ENCODE peak calls at places on chromosomes 16 and 17, in five cellular contexts. F is CD4-positive, alpha-beta T cell; U is CD8-positive, alpha-beta T cell; D is endothelial cell; I is bronchial epithelial cell. X is an unnamed sample.

GRCh38 chr16:9911231-9911630 is 271.0 kb downstream of the GRIN2A start:
- DNase-seq in I (no peak), U (no peak), F (no peak), D (no peak), X (no peak)

GRCh38 chr17:58278661-58279015 is 2.1 kb downstream of the MPO start:
- DNase-seq in D (no peak), U (no peak), I (no peak), F (no peak), X (no peak)

GRCh38 chr17:40111221-40112128 is 10.3 kb upstream of the MSL1 start:
- DNase-seq in D (peak), F (peak), I (peak), U (peak), X (peak)

GRCh38 chr17:79845601-79845949 is 6.3 kb upstream of the CBX4 start:
- DNase-seq in I (no peak), U (no peak), F (no peak), D (no peak), X (no peak)

GRCh38 chr16:10668322-10669045 is 26.2 kb downstream of the TEKT5 start:
- DNase-seq in D (peak), F (no peak), U (no peak), I (no peak), X (peak)

GRCh38 chr16:10188236-10188635 is 6.0 kb upstream of the GRIN2A start:
- DNase-seq in D (no peak), U (no peak), F (no peak), I (peak), X (no peak)

GRCh38 chr16:11689031-11689840 is 21.0 kb downstream of the SNN start:
- DNase-seq in F (no peak), D (no peak), U (no peak), I (no peak), X (no peak)

GRCh38 chr17:55454906-55455474 is 33.4 kb upstream of the MMD start:
- DNase-seq in I (peak), F (no peak), U (no peak), D (no peak), X (no peak)

GRCh38 chr16:31695667-31696066 is 168.0 kb downstream of the AHSP start:
- DNase-seq in F (peak), D (no peak), I (no peak), U (peak), X (no peak)

GRCh38 chr17:38469875-38470274 is 41.6 kb downstream of the ARHGAP23 start:
- DNase-seq in U (no peak), D (no peak), I (no peak), F (no peak), X (no peak)

GRCh38 chr17:62674841-62675240 is 47.4 kb downstream of the MRC2 start:
- DNase-seq in I (no peak), U (no peak), D (no peak), F (no peak), X (no peak)

GRCh38 chr17:78993241-78993956 is 13.7 kb upstream of the LGALS3BP start:
- DNase-seq in F (no peak), I (peak), D (peak), U (peak), X (peak)

GRCh38 chr16:75379911-75380847 is 53.1 kb downstream of the CFDP1 start:
- DNase-seq in U (peak), D (no peak), F (peak), I (no peak), X (no peak)

GRCh38 chr17:8707232-8707590 is 37.4 kb downstream of the CCDC42 start:
- DNase-seq in F (no peak), D (no peak), U (no peak), I (no peak), X (no peak)

GRCh38 chr16:85648070-85648714 is 35.1 kb downstream of the GSE1 start:
- DNase-seq in I (no peak), F (no peak), U (no peak), D (no peak), X (no peak)

DNA sequence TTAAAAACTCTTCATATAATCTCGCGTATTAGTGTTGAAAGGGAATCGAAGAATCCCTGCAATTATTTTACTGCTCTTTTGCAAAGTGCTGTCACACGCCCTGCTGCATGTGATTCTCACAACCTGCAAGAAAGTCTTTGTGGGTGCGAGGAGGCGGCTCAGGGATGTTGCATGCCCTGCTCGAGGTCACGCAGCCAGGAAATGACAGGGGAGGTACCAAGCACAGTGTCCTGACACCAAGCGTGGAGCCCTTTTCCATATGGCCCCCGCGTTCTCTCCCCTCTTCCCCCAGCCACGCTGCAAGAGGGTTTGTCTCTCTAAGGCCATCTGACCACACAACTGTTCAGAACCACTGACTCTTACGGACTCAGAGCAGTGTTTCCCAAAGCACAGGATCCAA is 37.6 kb downstream of the OR3A1 start:
- DNase-seq in F (no peak), I (no peak), D (no peak), U (no peak), X (no peak)
- TF ChIP-seq CTCF in F (no peak), I (no peak), D (no peak), U (no peak), X (no peak)

DNA sequence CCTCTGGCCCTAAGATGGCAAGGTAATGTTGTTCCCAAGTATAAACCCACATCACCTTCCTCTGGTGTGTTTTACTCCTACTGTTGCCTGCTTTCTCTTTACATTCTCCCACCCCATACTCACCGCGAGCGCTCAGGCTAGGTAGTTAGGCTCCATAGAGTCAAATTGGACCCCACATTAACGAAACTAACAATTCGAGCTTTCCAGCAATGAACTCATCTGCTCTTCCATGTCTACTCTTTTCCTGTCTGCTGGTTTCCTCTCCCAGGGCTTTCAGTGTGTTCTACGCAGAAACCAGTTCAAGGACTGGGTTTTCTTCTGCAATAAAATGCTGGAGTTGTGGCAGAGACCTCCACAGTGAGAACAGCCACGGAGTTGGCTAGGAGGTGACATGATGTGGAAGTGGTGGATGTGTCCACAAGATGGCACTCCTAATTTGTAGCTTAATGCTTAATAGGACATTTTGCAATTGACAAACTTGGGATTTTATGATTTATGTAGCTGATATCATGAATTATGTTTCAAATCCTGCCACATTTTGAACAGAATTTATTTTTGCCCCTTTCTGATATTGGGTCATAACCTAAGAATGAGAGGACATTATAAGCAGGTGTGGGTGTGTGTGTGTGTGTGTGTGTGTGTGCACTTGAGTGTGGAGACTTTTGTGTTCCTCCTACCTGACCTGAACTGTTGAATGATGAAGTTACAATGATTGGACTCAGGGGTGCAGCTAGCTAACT is 2.2 kb upstream of the UQCRC2 start:
- DNase-seq in U (no peak), F (no peak), I (peak), D (no peak), X (no peak)
- TF ChIP-seq CTCF in U (peak), F (peak), I (peak), D (no peak), X (peak)

GRCh38 chr16:56824335-56824734 is 40.7 kb upstream of the SLC12A3 start:
- DNase-seq in D (no peak), F (no peak), U (no peak), I (no peak), X (peak)
- TF ChIP-seq CTCF in D (no peak), F (no peak), U (no peak), I (no peak), X (peak)

GRCh38 chr16:575354-576196 is 5.8 kb downstream of the PIGQ start:
- DNase-seq in I (no peak), F (no peak), D (no peak), U (no peak), X (no peak)

GRCh38 chr16:576197-576822 is 6.5 kb downstream of the PIGQ start:
- DNase-seq in F (no peak), I (no peak), D (no peak), U (no peak), X (no peak)

GRCh38 chr16:578232-578869 is 8.6 kb downstream of the PIGQ start:
- DNase-seq in U (no peak), D (no peak), I (no peak), F (no peak), X (no peak)

GRCh38 chr16:577796-578195 is 8.0 kb downstream of the PIGQ start:
- DNase-seq in I (no peak), D (no peak), F (no peak), U (no peak), X (no peak)

GRCh38 chr16:576823-577201 is 7.0 kb downstream of the PIGQ start:
- DNase-seq in F (no peak), U (no peak), I (no peak), D (no peak), X (no peak)
- TF ChIP-seq CTCF in F (no peak), U (no peak), I (peak), D (no peak), X (no peak)

DNA sequence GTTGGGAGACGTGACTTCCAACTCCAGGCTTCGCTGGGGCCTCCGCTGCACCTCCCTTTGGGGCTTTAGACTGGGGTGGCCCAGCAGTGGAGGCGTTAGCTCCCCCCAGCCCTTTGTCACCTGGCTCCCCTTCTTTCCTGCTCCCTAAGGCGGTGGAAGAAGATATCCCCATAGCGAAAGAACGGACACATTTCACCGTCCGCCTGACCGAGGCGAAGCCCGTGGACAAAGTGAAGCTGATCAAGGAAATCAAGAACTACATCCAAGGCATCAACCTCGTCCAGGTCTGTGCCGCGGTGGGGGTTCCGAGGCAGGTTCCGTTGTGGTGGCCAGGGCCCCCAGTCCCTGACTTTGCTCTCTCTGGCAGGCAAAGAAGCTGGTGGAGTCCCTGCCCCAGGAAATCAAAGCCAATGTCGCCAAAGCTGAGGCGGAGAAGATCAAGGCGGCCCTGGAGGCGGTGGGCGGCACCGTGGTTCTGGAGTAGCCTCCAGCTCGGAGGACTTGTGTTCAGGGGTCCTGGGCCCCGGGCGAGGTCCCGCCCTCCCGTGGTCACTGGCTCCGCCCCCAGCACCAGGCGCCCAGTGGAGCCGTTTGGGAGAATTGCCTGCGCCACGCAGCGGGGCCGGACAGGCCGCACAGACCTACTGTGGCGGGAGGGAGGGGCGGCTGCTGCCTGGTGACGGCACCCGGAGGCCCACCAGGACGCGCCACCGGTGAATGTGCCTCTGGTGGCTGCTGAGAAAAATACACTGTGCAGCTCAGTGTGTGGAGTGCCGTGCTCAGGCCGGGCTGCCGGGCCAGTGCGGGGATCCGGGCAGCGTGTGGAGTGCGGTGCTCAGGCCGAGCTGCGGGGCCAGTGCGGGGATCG is 3.8 kb downstream of the MRPL12 start:
- DNase-seq in F (no peak), I (no peak), U (no peak), D (no peak), X (no peak)
- TF ChIP-seq CTCF in F (no peak), I (no peak), U (no peak), D (no peak), X (no peak)

DNA sequence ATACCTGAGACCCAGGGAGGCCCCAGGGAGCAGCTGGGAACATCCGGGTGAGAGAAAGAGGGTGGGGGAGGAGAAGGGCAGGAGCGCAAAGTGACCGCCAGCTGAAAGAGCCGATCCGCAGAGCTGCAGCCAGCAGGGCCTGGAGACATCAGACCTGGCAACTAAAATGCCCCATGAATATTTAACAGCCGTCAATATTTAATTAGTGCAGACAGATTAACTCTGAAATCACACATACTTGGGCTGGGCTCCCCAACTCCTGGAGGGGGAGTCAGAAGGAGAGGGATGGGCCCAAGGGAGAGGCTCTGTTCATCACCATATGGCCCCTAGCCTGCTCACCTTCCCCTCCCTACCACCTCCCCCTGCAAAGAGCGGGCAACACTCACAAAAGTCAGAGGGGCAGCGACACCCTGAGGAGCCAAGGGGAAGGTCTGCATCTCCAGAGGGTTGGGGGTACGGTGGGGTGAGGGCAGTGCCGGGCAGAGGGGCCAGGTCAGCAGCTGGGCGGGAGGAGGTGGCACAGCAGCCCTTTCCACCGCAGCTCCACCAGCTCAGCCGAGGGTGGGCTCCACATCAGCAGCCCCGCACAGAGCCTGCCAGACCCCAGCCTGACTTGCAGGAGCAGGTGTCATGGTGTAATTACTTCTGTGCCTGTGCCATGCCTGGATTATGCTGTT is 61.9 kb upstream of the CCL1 start:
- DNase-seq in F (no peak), D (no peak), U (no peak), I (no peak), X (no peak)
- TF ChIP-seq CTCF in F (no peak), D (no peak), U (no peak), I (no peak), X (no peak)

GRCh38 chr17:42929497-42929844 is 28.9 kb downstream of the G6PC1 start:
- DNase-seq in F (no peak), I (no peak), D (no peak), U (no peak), X (no peak)
- TF ChIP-seq CTCF in F (no peak), I (no peak), D (no peak), U (no peak), X (no peak)

GRCh38 chr16:28563218-28563617 is 9.5 kb downstream of the SGF29 start:
- DNase-seq in F (no peak), U (no peak), I (no peak), D (no peak), X (no peak)
- TF ChIP-seq CTCF in F (no peak), U (no peak), I (no peak), D (no peak), X (no peak)

GRCh38 chr16:48113471-48113870 is 42.3 kb downstream of the ABCC12 start:
- DNase-seq in F (no peak), U (no peak), I (peak), D (peak), X (no peak)
- TF ChIP-seq CTCF in F (no peak), U (no peak), I (peak), D (no peak), X (peak)